ENCODE peak calls at places on chromosomes 16 and 17, in six cellular contexts. I, U, X, J, O and D are unnamed samples.

GRCh38 chr16:2370725-2371124 is 30.2 kb upstream of the ABCA3 start:
- DNase-seq in X (no peak), O (no peak), I (no peak), J (no peak), U (no peak), D (no peak)

GRCh38 chr17:58527949-58528348 is 13.5 kb upstream of the MTMR4 start:
- DNase-seq in J (no peak), I (no peak), O (no peak), X (no peak), U (no peak), D (no peak)

GRCh38 chr16:69706256-69706974 is 19.9 kb downstream of the NQO1 start:
- DNase-seq in I (no peak), X (no peak), J (no peak), O (no peak), U (no peak), D (no peak)

GRCh38 chr17:77494664-77495435 is 354.1 kb downstream of the SEC14L1 start:
- DNase-seq in J (no peak), X (peak), I (no peak), U (peak), O (peak), D (peak)

GRCh38 chr17:57420674-57421392 is 164.5 kb downstream of the MSI2 start:
- DNase-seq in U (no peak), O (no peak), J (peak), X (no peak), I (no peak), D (no peak)

GRCh38 chr16:82782715-82783251 is 156.0 kb downstream of the CDH13 start:
- DNase-seq in U (peak), J (no peak), I (no peak), X (no peak), O (no peak), D (no peak)

GRCh38 chr17:37062036-37062435 is 113.3 kb downstream of the AATF start:
- DNase-seq in J (no peak), O (no peak), X (no peak), U (no peak), I (no peak), D (no peak)

GRCh38 chr16:20792216-20792615 is 14.1 kb downstream of the ERI2 start:
- DNase-seq in I (no peak), X (no peak), J (no peak), U (no peak), O (no peak), D (no peak)

GRCh38 chr16:4404247-4404966 is 12.0 kb downstream of the CORO7 start:
- DNase-seq in I (no peak), J (no peak), X (no peak), U (peak), O (no peak), D (peak)

GRCh38 chr17:38533706-38534497 is 71.8 kb downstream of the SRCIN1 start:
- DNase-seq in J (no peak), I (no peak), X (no peak), O (no peak), U (no peak), D (no peak)

GRCh38 chr17:35254107-35254802 is 11.4 kb downstream of the SLFN5 start:
- DNase-seq in O (peak), X (peak), I (peak), U (no peak), J (peak), D (no peak)

GRCh38 chr17:4531988-4532736 is 23.0 kb downstream of the MYBBP1A start:
- DNase-seq in I (no peak), O (no peak), J (no peak), X (no peak), U (no peak), D (no peak)

GRCh38 chr17:51948128-51948527 is 210.4 kb downstream of the CA10 start:
- DNase-seq in U (no peak), O (no peak), J (no peak), X (no peak), I (no peak), D (no peak)

GRCh38 chr17:79931517-79932309 is 92.5 kb upstream of the CBX4 start:
- DNase-seq in X (no peak), O (no peak), I (no peak), U (no peak), J (no peak), D (no peak)

GRCh38 chr16:87707097-87707496 is 58.7 kb downstream of the KLHDC4 start:
- DNase-seq in U (peak), J (no peak), I (no peak), O (no peak), X (no peak), D (no peak)

GRCh38 chr16:89638455-89638854 is 19.1 kb downstream of the CHMP1A start:
- DNase-seq in X (no peak), J (no peak), U (no peak), I (no peak), O (no peak), D (no peak)

GRCh38 chr16:4945560-4946502 is 8.9 kb upstream of the PPL start:
- DNase-seq in U (no peak), I (no peak), J (no peak), X (peak), O (peak), D (no peak)

GRCh38 chr17:62065611-62066468 is 762 bp upstream of the MED13 start:
- DNase-seq in I (peak), X (peak), U (peak), O (peak), J (peak), D (peak)
- TF ChIP-seq CTCF in I (peak), X (peak), U (peak), O (peak), J (peak), D (peak)

DNA sequence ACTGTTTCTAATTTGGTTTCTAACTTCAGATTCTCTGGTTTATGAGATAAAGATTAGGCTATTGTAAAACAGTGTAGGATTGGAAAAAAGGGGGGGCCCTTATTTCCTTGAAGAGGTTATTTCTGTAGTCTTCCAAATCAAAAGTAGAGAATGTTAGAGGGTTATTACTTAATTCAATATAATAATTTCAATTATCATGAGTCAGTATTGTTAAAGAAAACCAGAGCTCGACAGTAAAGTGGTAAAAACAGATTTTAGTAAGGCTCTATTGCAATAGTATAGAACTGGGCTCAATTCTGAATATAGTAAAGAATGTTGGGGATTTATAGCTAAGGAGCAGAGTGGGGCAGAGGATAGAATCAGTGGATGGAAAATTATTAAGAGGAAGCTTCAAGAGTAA is 140.0 kb downstream of the TANC2 start:
- DNase-seq in O (no peak), X (no peak), U (no peak), I (no peak), J (no peak), D (no peak)
- TF ChIP-seq CTCF in O (no peak), X (no peak), U (no peak), I (no peak), J (no peak), D (no peak)

GRCh38 chr16:28980929-28981328 is 3.9 kb upstream of the LAT start:
- DNase-seq in I (no peak), U (no peak), X (no peak), O (no peak), J (no peak), D (no peak)

GRCh38 chr16:28982949-28983348 is 1.9 kb upstream of the LAT start:
- DNase-seq in X (no peak), I (no peak), U (no peak), O (no peak), J (no peak), D (no peak)

GRCh38 chr16:28982418-28982817 is 2.4 kb upstream of the LAT start:
- DNase-seq in X (no peak), J (no peak), I (no peak), U (no peak), O (no peak), D (no peak)

GRCh38 chr16:28983644-28984043 is 1.2 kb upstream of the LAT start:
- DNase-seq in X (no peak), U (no peak), O (no peak), J (no peak), I (no peak), D (no peak)

GRCh38 chr16:28981517-28981916 is 3.3 kb upstream of the LAT start:
- DNase-seq in O (no peak), X (no peak), J (no peak), U (peak), I (no peak), D (no peak)
- TF ChIP-seq CTCF in O (no peak), X (no peak), J (peak), U (peak), I (peak), D (peak)

GRCh38 chr17:66551839-66552238 is 249.4 kb downstream of the PRKCA start:
- DNase-seq in J (no peak), I (no peak), X (no peak), O (no peak), U (no peak), D (no peak)
- TF ChIP-seq CTCF in J (no peak), I (no peak), X (no peak), O (no peak), U (no peak), D (no peak)

GRCh38 chr17:12342609-12343248 is 322.1 kb downstream of the MAP2K4 start:
- DNase-seq in U (peak), J (peak), I (no peak), X (no peak), O (no peak), D (no peak)
- TF ChIP-seq CTCF in U (peak), J (peak), I (peak), X (no peak), O (no peak), D (peak)